ENCODE peak calls at places on chromosomes 16 and 17, in seven cellular contexts. C is ovary, U is GM12878, Q is transverse colon, A is stomach, V is adrenal gland, M is HCT116. H is an unnamed sample.
A peak's percentile ranks its signal among the peaks of the same experiment; 100 is the strongest.

GRCh38 chr17:77476920-77477805 is 336.4 kb downstream of the SEC14L1 start:
- DNase-seq in V (peak; percentile 91), Q (peak; percentile 65), U (no peak), C (peak; percentile 68), A (peak; percentile 71), M (no peak), H (peak; percentile 92)

GRCh38 chr16:64351116-64351515 is 770.7 kb downstream of the CDH11 start:
- DNase-seq in Q (no peak), M (no peak), V (no peak), U (no peak), C (no peak), A (no peak), H (no peak)

GRCh38 chr16:1691956-1692355 is 13.9 kb downstream of the JPT2 start:
- DNase-seq in M (no peak), A (no peak), V (peak; percentile 50), C (no peak), Q (no peak), U (no peak), H (no peak)

GRCh38 chr17:82297804-82298537 is 19.4 kb downstream of the CD7 start:
- DNase-seq in V (peak; percentile 89), U (peak; percentile 80), M (no peak), A (peak; percentile 92), Q (peak; percentile 92), C (peak; percentile 88), H (peak; percentile 87)

GRCh38 chr16:57566436-57566835 is 24.0 kb downstream of the ADGRG5 start:
- DNase-seq in Q (no peak), A (no peak), M (no peak), U (no peak), C (no peak), V (no peak), H (no peak)

GRCh38 chr17:77594416-77595209 is 363.9 kb upstream of the TNRC6C start:
- DNase-seq in U (no peak), C (no peak), M (no peak), V (no peak), A (no peak), Q (no peak), H (no peak)

GRCh38 chr16:72927199-72928088 is 120.5 kb downstream of the ZFHX3 start:
- DNase-seq in Q (peak; percentile 20), V (no peak), A (no peak), M (no peak), C (no peak), U (no peak), H (peak; percentile 63)

GRCh38 chr17:1047886-1048470 is 51.0 kb downstream of the TIMM22 start:
- DNase-seq in C (no peak), V (no peak), A (no peak), M (no peak), Q (no peak), U (no peak), H (no peak)

GRCh38 chr17:6413073-6413472 is 21.8 kb downstream of the AIPL1 start:
- DNase-seq in Q (no peak), U (no peak), M (peak; percentile 36), A (no peak), C (no peak), V (no peak), H (no peak)

GRCh38 chr16:4746991-4747574 is 12.7 kb downstream of the DNAAF8 start:
- DNase-seq in V (no peak), Q (no peak), M (no peak), U (no peak), C (peak; percentile 53), A (no peak), H (peak; percentile 56)

GRCh38 chr17:14310101-14310500 is 9.2 kb downstream of the HS3ST3B1 start:
- DNase-seq in Q (no peak), A (no peak), V (no peak), U (no peak), M (no peak), C (peak; percentile 34), H (no peak)

GRCh38 chr17:15377608-15378007 is 36.2 kb upstream of the TEKT3 start:
- DNase-seq in Q (no peak), C (no peak), M (peak; percentile 10), U (no peak), A (no peak), V (no peak), H (no peak)

DNA sequence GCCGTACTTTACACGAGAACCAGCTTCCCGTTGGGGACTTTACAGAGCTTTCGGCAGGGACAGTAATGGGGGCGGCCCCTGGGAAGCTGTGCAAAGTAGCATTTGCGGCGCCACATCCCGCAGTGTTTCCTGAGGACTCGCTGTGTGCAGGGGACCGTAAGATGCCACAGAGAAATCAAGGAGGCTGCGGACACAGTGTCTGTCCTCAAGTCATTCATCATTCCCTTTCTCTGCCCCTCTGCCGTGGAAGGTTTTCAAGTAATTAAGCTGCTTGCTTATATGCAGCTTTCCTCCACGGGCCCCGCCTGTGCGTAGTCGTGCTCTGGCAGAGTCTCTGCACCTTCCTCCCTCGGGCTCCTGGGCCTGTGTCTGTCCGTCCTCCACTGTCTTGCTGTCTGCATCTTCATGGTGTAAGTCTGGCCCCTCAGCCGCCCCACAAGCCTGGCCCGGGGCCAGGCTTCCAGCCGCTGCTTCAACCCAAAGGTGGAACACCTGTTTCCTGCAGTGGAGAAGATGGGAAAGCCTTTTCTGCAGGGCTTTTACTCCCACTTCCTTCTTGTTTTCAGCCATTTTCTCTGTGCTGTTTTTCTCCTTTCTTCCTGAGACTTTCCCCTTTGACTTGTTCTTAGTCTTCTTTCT is 216.9 kb upstream of the CHMP6 start:
- DNase-seq in A (no peak), Q (no peak), U (no peak), C (no peak), M (no peak), V (no peak), H (no peak)
- TF ChIP-seq CTCF in A (no peak), Q (no peak), U (no peak), C (no peak), M (no peak), V (no peak), H (no peak)

GRCh38 chr17:41811549-41812175 is at the start of gene P3H4:
- DNase-seq in Q (peak; percentile 87), V (peak; percentile 72), A (peak; percentile 85), M (peak; percentile 44), U (no peak), C (peak; percentile 82), H (peak; percentile 82)

GRCh38 chr17:41812176-41813038 is at the start of gene FKBP10:
- DNase-seq in M (peak; percentile 54), C (peak; percentile 82), U (no peak), A (peak; percentile 39), V (peak; percentile 62), Q (peak; percentile 56), H (peak; percentile 79)

GRCh38 chr17:41814195-41814594 is 1.4 kb downstream of the FKBP10 start:
- DNase-seq in U (no peak), M (no peak), V (no peak), Q (no peak), A (no peak), C (no peak), H (no peak)

GRCh38 chr17:41813039-41813680 is 356 bp downstream of the FKBP10 start:
- DNase-seq in A (no peak), Q (no peak), C (no peak), V (no peak), M (no peak), U (no peak), H (no peak)

GRCh38 chr17:41813699-41814124 is 908 bp downstream of the FKBP10 start:
- DNase-seq in M (no peak), Q (no peak), U (no peak), C (no peak), A (no peak), V (no peak), H (no peak)
- H3K4me3 ChIP-seq in M (peak overlapping the region; percentile 72), Q (no peak overlapping the region), U (no peak overlapping the region), C (peak overlapping the region; percentile 86), A (peak overlapping the region; percentile 74), V (no peak overlapping the region), H (peak overlapping the region; percentile 78)

GRCh38 chr16:81917375-81917774 is 93.9 kb downstream of the SDR42E1 start:
- DNase-seq in M (no peak), U (no peak), V (no peak), C (no peak), Q (no peak), A (no peak), H (no peak)
- TF ChIP-seq POLR2A in M (no peak), U (no peak), V (no peak), C (no peak), Q (no peak), A (no peak), H (no peak)

GRCh38 chr17:2511462-2512369 is at the start of gene METTL16:
- DNase-seq in Q (peak; percentile 98), V (peak; percentile 99), U (peak; percentile 96), A (peak; percentile 98), C (peak; percentile 94), M (peak; percentile 98), H (peak; percentile 94)
- TF ChIP-seq CTCF in Q (no peak), V (no peak), U (no peak), A (no peak), C (no peak), M (no peak), H (no peak)

GRCh38 chr17:27984404-27984803 is 58.1 kb upstream of the NLK start:
- DNase-seq in Q (no peak), U (no peak), V (no peak), A (no peak), M (no peak), C (no peak), H (no peak)
- H3K4me3 ChIP-seq in Q (no peak overlapping the region), U (no peak overlapping the region), V (no peak overlapping the region), A (no peak overlapping the region), M (no peak overlapping the region), C (no peak overlapping the region), H (no peak overlapping the region)

DNA sequence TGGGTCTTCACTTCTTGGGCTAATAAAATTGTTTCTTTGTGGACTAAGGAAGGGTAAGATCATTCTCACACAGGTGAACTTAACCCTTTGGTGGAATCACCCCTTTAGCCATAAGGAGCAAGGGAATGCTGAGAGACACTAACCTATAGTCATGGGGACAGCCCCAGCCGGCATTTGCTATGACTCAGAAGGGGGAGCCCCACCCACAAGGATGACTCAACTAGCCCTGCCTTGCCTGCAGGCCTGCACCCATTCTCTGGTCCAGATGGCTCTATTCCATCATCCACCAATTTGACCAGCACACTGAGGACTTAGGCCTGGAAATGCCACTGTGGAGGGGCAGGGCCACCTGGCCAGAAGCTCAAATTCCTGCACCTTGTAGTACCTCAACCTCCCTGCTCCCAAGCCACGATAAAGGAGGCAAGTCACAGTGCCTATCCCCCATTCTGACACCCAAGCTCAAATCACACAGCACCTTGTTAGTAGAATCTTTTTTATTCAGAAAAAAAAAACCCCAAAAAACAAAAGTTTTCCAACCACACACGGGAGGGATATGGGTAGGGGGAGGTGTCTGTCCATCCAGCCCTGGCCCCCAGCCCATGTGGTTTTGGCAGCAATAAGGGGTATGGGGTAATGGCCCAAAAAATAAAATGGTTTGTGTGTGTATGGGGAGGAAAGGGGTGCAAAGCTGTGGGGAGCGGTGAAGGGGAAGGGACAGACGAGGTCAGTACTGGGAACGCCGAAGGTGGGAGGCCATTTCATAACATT is 3.0 kb downstream of the PFN1 start:
- DNase-seq in Q (peak; percentile 88), U (peak; percentile 65), M (peak; percentile 82), C (no peak), A (peak; percentile 79), V (peak; percentile 88), H (peak; percentile 79)
- TF ChIP-seq POLR2A in Q (no peak), U (peak; percentile 79), M (peak; percentile 49), C (no peak), A (no peak), V (no peak), H (no peak)

H was measured in uterus.